ENCODE peak calls at places on chromosomes 16 and 17, in nine cellular contexts. G, Z, Q, E, U, L, R, T and D are unnamed samples.
A peak's percentile ranks its signal among the peaks of the same experiment; 100 is the strongest.

GRCh38 chr17:752620-753219 is 656 bp upstream of the GEMIN4 start:
- DNase-seq in T (peak; percentile 27), Q (peak; percentile 64), U (peak; percentile 51), E (no peak), L (peak; percentile 83), G (no peak), R (peak; percentile 48), Z (no peak), D (no peak)

GRCh38 chr17:56898874-56899273 is 15.0 kb downstream of the TRIM25 start:
- DNase-seq in G (no peak), Q (no peak), U (no peak), E (no peak), Z (no peak), L (no peak), R (no peak), T (no peak), D (no peak)

GRCh38 chr16:46926470-46927225 is 42.5 kb downstream of the GPT2 start:
- DNase-seq in U (no peak), R (no peak), Z (no peak), L (no peak), Q (no peak), G (no peak), T (no peak), E (no peak), D (no peak)

GRCh38 chr16:51224317-51224716 is 73.2 kb upstream of the SALL1 start:
- DNase-seq in Q (no peak), G (no peak), T (no peak), L (no peak), E (no peak), R (no peak), U (no peak), Z (no peak), D (no peak)

GRCh38 chr17:67136191-67137025 is 92.1 kb downstream of the CACNG1 start:
- DNase-seq in Z (no peak), G (no peak), U (no peak), T (no peak), R (no peak), L (no peak), E (no peak), Q (peak; percentile 24), D (no peak)

GRCh38 chr17:46194393-46195216 is 1.4 kb upstream of the KANSL1 start:
- DNase-seq in L (peak; percentile 64), Q (peak; percentile 54), U (no peak), R (peak; percentile 50), T (peak; percentile 67), E (peak; percentile 63), Z (peak; percentile 86), G (peak; percentile 38), D (peak; percentile 73)

GRCh38 chr16:86555763-86556130 is 712 bp upstream of the MTHFSD start:
- DNase-seq in T (no peak), L (peak; percentile 24), E (no peak), Q (no peak), R (no peak), U (no peak), Z (no peak), G (no peak), D (no peak)

GRCh38 chr17:6677158-6677831 is 25.7 kb downstream of the C17orf100 start:
- DNase-seq in U (no peak), T (peak; percentile 36), L (peak; percentile 78), Q (peak; percentile 18), R (peak; percentile 52), G (no peak), Z (no peak), E (no peak), D (peak; percentile 29)

GRCh38 chr17:80920406-80920805 is 71.2 kb upstream of the CHMP6 start:
- DNase-seq in E (no peak), L (no peak), G (no peak), Q (peak; percentile 9), T (no peak), U (no peak), R (peak; percentile 46), Z (no peak), D (no peak)

GRCh38 chr16:68155425-68155824 is 70.3 kb downstream of the NFATC3 start:
- DNase-seq in Z (no peak), R (no peak), U (no peak), E (no peak), L (no peak), Q (no peak), T (no peak), G (no peak), D (no peak)

GRCh38 chr16:8963010-8963824 is 489 bp downstream of the USP7 start:
- DNase-seq in E (no peak), T (no peak), R (no peak), U (no peak), Q (peak; percentile 27), Z (no peak), G (no peak), L (peak; percentile 65), D (peak; percentile 34)

GRCh38 chr17:63516910-63517824 is 6.0 kb upstream of the KCNH6 start:
- DNase-seq in G (no peak), Z (peak; percentile 34), Q (peak; percentile 28), R (peak; percentile 7), E (no peak), T (peak; percentile 95), U (no peak), L (peak; percentile 38), D (no peak)

GRCh38 chr17:9522074-9522473 is 53.5 kb downstream of the STX8 start:
- DNase-seq in Q (peak; percentile 68), Z (no peak), R (peak; percentile 62), T (peak; percentile 42), L (peak; percentile 70), G (peak; percentile 31), E (peak; percentile 54), U (peak; percentile 3), D (no peak)

GRCh38 chr17:44223574-44224046 is 4.1 kb upstream of the UBTF start:
- DNase-seq in T (peak; percentile 77), G (no peak), L (peak; percentile 42), Z (no peak), Q (no peak), E (no peak), U (no peak), R (peak; percentile 50), D (no peak)

GRCh38 chr16:24701521-24701951 is 27.9 kb upstream of the TNRC6A start:
- DNase-seq in Q (peak; percentile 53), U (no peak), G (peak; percentile 37), Z (no peak), T (peak; percentile 56), E (no peak), L (peak; percentile 14), R (peak; percentile 39), D (no peak)

GRCh38 chr16:6977291-6977690 is 355.4 kb upstream of the RBFOX1 start:
- DNase-seq in U (no peak), R (no peak), G (no peak), L (no peak), Z (no peak), T (no peak), Q (no peak), E (no peak), D (no peak)

GRCh38 chr17:42266918-42267766 is 9.0 kb downstream of the STAT5B start:
- DNase-seq in E (no peak), Z (no peak), G (peak; percentile 67), R (peak; percentile 82), Q (peak; percentile 97), L (peak; percentile 16), U (no peak), T (peak; percentile 64), D (no peak)

GRCh38 chr16:85522517-85522841 is 90.6 kb upstream of the GSE1 start:
- DNase-seq in L (no peak), T (no peak), U (no peak), R (no peak), Z (no peak), E (no peak), G (no peak), Q (no peak), D (no peak)

GRCh38 chr16:15509051-15509592 is 74.7 kb downstream of the BMERB1 start:
- DNase-seq in T (no peak), U (no peak), G (no peak), E (no peak), Q (no peak), R (peak; percentile 75), Z (no peak), L (no peak), D (peak; percentile 31)

GRCh38 chr16:75566889-75567255 is 693 bp downstream of the GABARAPL2 start:
- DNase-seq in G (no peak), U (no peak), T (no peak), Z (no peak), E (no peak), Q (peak; percentile 15), R (no peak), L (peak; percentile 25), D (no peak)

GRCh38 chr17:47705536-47706481 is 11.8 kb downstream of the TBKBP1 start:
- DNase-seq in E (no peak), G (no peak), T (no peak), R (no peak), U (no peak), Z (no peak), L (no peak), Q (no peak), D (peak; percentile 58)

GRCh38 chr16:12350945-12351344 is 374.4 kb downstream of the SNX29 start:
- DNase-seq in Z (no peak), Q (no peak), E (no peak), U (no peak), T (no peak), G (no peak), L (no peak), R (no peak), D (no peak)